ENCODE peak calls at places on chromosomes 2 and 18, in seven cellular contexts. Z is right cardiac atrium; D is activated CD8-positive, alpha-beta T cell treated with anti-CD3 and anti-CD28 coated beads for 36 hours; L is upper lobe of right lung; N is K562; T is CD4-positive, alpha-beta T cell; Q is A549. E is an unnamed sample.

GRCh38 chr2:100173907-100174525 is 31.6 kb upstream of the AFF3 start:
- ATAC-seq in Z (no peak), D (no peak), L (no peak), N (no peak), T (no peak), Q (no peak), E (no peak)

GRCh38 chr18:51668101-51668500 is 470.6 kb upstream of the MEX3C start:
- ATAC-seq in Z (no peak), D (peak), L (peak), N (peak), T (no peak), Q (peak), E (peak)

GRCh38 chr18:48059363-48060109 is 129.1 kb upstream of the SMAD2 start:
- ATAC-seq in Z (no peak), D (no peak), L (no peak), N (no peak), T (no peak), Q (no peak), E (peak)

GRCh38 chr18:4203525-4203924 is 251.6 kb downstream of the DLGAP1 start:
- ATAC-seq in Z (no peak), D (no peak), L (no peak), N (no peak), T (no peak), Q (no peak), E (no peak)

GRCh38 chr18:45606007-45606406 is 9.3 kb upstream of the SLC14A2 start:
- ATAC-seq in Z (no peak), D (no peak), L (no peak), N (no peak), T (no peak), Q (no peak), E (no peak)

GRCh38 chr2:36653155-36653554 is 43.4 kb upstream of the VIT start:
- ATAC-seq in Z (no peak), D (no peak), L (no peak), N (no peak), T (no peak), Q (no peak), E (no peak)

GRCh38 chr2:236592821-236593220 is 23.2 kb downstream of the ACKR3 start:
- ATAC-seq in Z (peak), D (no peak), L (peak), N (no peak), T (no peak), Q (no peak), E (no peak)

GRCh38 chr2:42865884-42866861 is 73.8 kb upstream of the HAAO start:
- ATAC-seq in Z (peak), D (no peak), L (peak), N (no peak), T (no peak), Q (no peak), E (no peak)

GRCh38 chr2:55277310-55277709 is 8.3 kb upstream of the MTIF2 start:
- ATAC-seq in Z (no peak), D (no peak), L (no peak), N (no peak), T (no peak), Q (no peak), E (no peak)

GRCh38 chr2:201343559-201343958 is 13.6 kb downstream of the FLACC1 start:
- ATAC-seq in Z (no peak), D (no peak), L (no peak), N (no peak), T (no peak), Q (no peak), E (no peak)

GRCh38 chr2:66526171-66526570 is 91.2 kb downstream of the MEIS1 start:
- ATAC-seq in Z (peak), D (no peak), L (no peak), N (no peak), T (no peak), Q (no peak), E (no peak)

E was measured in esophagus mucosa.